ENCODE peak calls at places on chromosomes 11 and 22, in eight cellular contexts. F is esophagus squamous epithelium; Q is fibroblast of lung; M is ovary; R is coronary artery; J is SK-N-SH; Z is endothelial cell of umbilical vein; I is effector memory CD4-positive, alpha-beta T cell. V is an unnamed sample.

GRCh38 chr11:40337118-40337517 is 1122.3 kb downstream of the LRRC4C start:
- DNase-seq in M (no peak), I (no peak), F (no peak), J (no peak), Q (peak; percentile 81), Z (peak; percentile 83), R (no peak), V (no peak)

GRCh38 chr11:76617553-76618265 is 52.8 kb downstream of the LRRC32 start:
- DNase-seq in F (no peak), Q (peak; percentile 81), R (peak; percentile 71), I (no peak), Z (no peak), M (no peak), J (no peak), V (no peak)

GRCh38 chr11:109015283-109015682 is 350.4 kb downstream of the DDX10 start:
- DNase-seq in M (no peak), F (no peak), Q (peak; percentile 81), R (no peak), I (no peak), J (no peak), Z (peak; percentile 64), V (no peak)

GRCh38 chr22:27751277-27752070 is 50.1 kb downstream of the MN1 start:
- DNase-seq in J (no peak), M (no peak), Q (no peak), Z (no peak), F (no peak), R (no peak), I (no peak), V (no peak)

GRCh38 chr11:14059491-14059890 is 97.0 kb downstream of the SPON1 start:
- DNase-seq in M (no peak), F (no peak), R (no peak), I (no peak), Z (no peak), Q (no peak), J (no peak), V (no peak)

GRCh38 chr22:45638834-45639746 is 32.5 kb upstream of the ATXN10 start:
- DNase-seq in M (no peak), J (no peak), Z (peak; percentile 26), Q (peak; percentile 60), I (no peak), R (no peak), F (peak; percentile 15), V (peak; percentile 74)

GRCh38 chr11:22431074-22431473 is 92.9 kb downstream of the SLC17A6 start:
- DNase-seq in F (no peak), I (no peak), Q (no peak), Z (no peak), R (no peak), J (no peak), M (no peak), V (no peak)

GRCh38 chr22:38681784-38682335 is at the start of gene TOMM22:
- DNase-seq in Q (peak; percentile 82), F (peak; percentile 30), J (peak; percentile 91), Z (peak; percentile 88), M (peak; percentile 87), I (peak; percentile 77), R (peak; percentile 88), V (peak; percentile 91)

GRCh38 chr11:17613428-17613962 is 66.4 kb downstream of the OTOG start:
- DNase-seq in J (no peak), M (no peak), F (no peak), I (no peak), Z (no peak), R (peak; percentile 43), Q (no peak), V (no peak)

GRCh38 chr22:43110444-43110926 is at the start of gene BIK:
- DNase-seq in R (no peak), Z (peak; percentile 47), F (no peak), M (peak; percentile 31), I (peak; percentile 29), J (peak; percentile 74), Q (no peak), V (no peak)

GRCh38 chr11:45852712-45853101 is 5.4 kb downstream of the CRY2 start:
- DNase-seq in F (no peak), I (no peak), M (no peak), J (no peak), R (no peak), Z (no peak), Q (no peak), V (peak; percentile 69)

GRCh38 chr22:43154887-43155536 is 3.7 kb downstream of the TSPO start:
- DNase-seq in J (no peak), R (no peak), F (no peak), Q (no peak), Z (no peak), M (no peak), I (no peak), V (peak; percentile 75)

GRCh38 chr22:35313311-35314121 is 13.8 kb downstream of the TOM1 start:
- DNase-seq in Z (peak; percentile 93), R (peak; percentile 73), F (no peak), Q (peak; percentile 96), I (no peak), M (peak; percentile 23), J (no peak), V (peak; percentile 84)

GRCh38 chr11:128409476-128409875 is 177.9 kb downstream of the ETS1 start:
- DNase-seq in F (no peak), Z (peak; percentile 72), J (no peak), Q (peak; percentile 84), I (no peak), M (no peak), R (no peak), V (no peak)

GRCh38 chr11:77636738-77637344 is 753 bp downstream of the CLNS1A start:
- DNase-seq in Q (no peak), M (no peak), R (no peak), F (no peak), Z (peak; percentile 13), J (peak; percentile 35), I (no peak), V (no peak)

GRCh38 chr11:2807276-2807681 is 78.3 kb downstream of the CDKN1C start:
- DNase-seq in F (no peak), Q (peak; percentile 28), R (peak; percentile 75), J (peak; percentile 67), I (no peak), M (peak; percentile 91), Z (peak; percentile 26), V (peak; percentile 80)

GRCh38 chr11:64742940-64743590 is 877 bp downstream of the RASGRP2 start:
- DNase-seq in Z (peak; percentile 32), Q (no peak), M (peak; percentile 75), F (no peak), R (peak; percentile 93), I (peak; percentile 69), J (peak; percentile 93), V (peak; percentile 87)

GRCh38 chr11:62142921-62143320 is 19.1 kb downstream of the INCENP start:
- DNase-seq in R (peak; percentile 38), F (no peak), I (no peak), M (peak; percentile 52), Z (no peak), J (peak; percentile 18), Q (no peak), V (no peak)
- H3K27ac ChIP-seq in R (no peak overlapping the region), F (peak overlapping the region; percentile 79), I (no peak overlapping the region), M (peak overlapping the region; percentile 35), Z (no peak overlapping the region), J (no peak overlapping the region), Q (no peak overlapping the region), V (no peak overlapping the region)

GRCh38 chr11:111731839-111732238 is 34.4 kb downstream of the PPP2R1B start:
- DNase-seq in R (no peak), M (peak; percentile 53), J (no peak), Z (no peak), F (no peak), Q (no peak), I (no peak), V (no peak)

GRCh38 chr11:111730871-111731591 is 35.2 kb downstream of the PPP2R1B start:
- DNase-seq in M (peak; percentile 69), Q (peak; percentile 62), J (peak; percentile 49), F (no peak), I (no peak), R (no peak), Z (no peak), V (peak; percentile 91)

GRCh38 chr11:111733655-111734088 is 32.5 kb downstream of the PPP2R1B start:
- DNase-seq in J (no peak), Z (no peak), F (no peak), R (no peak), I (no peak), M (peak; percentile 60), Q (no peak), V (peak; percentile 74)

GRCh38 chr11:111734383-111735261 is 31.6 kb downstream of the PPP2R1B start:
- DNase-seq in Q (no peak), M (peak; percentile 54), J (peak; percentile 42), R (no peak), I (no peak), Z (peak; percentile 30), F (no peak), V (no peak)

DNA sequence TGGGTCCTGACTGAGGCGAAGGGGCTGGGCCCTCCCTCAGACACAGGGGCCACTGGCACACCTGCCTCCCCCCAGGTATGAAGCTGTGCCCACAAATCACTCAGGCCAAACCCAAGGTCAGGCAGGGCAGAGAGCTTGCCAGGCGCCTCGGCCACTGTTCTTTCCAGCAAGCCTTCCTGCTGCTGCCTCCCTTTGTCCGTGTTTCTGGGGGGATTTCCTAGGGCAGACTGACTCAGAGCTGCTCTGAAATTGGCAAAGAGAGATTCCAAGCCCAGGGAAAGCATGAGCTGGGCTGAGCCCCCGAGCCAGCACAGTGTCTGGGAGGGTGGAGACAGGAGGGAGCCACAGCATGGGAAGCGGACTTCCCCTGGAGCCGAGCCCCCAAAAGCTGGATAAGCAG is 33.2 kb downstream of the PPP2R1B start:
- DNase-seq in R (peak; percentile 88), F (no peak), J (no peak), M (peak; percentile 71), Z (peak; percentile 96), Q (peak; percentile 89), I (no peak), V (peak; percentile 71)
- H3K27ac ChIP-seq in R (peak overlapping the region; percentile 97), F (peak overlapping the region; percentile 94), J (no peak overlapping the region), M (peak overlapping the region; percentile 98), Z (peak overlapping the region; percentile 60), Q (peak overlapping the region; percentile 100), I (no peak overlapping the region), V (peak overlapping the region; percentile 91)

GRCh38 chr11:70365536-70365912 is 32.8 kb upstream of the CTTN start:
- DNase-seq in M (no peak), Z (no peak), Q (no peak), R (no peak), J (no peak), I (no peak), F (no peak), V (no peak)

GRCh38 chr11:70364745-70365535 is 33.4 kb upstream of the CTTN start:
- DNase-seq in I (peak; percentile 8), M (no peak), Q (no peak), Z (no peak), F (no peak), R (no peak), J (no peak), V (no peak)

GRCh38 chr11:70360211-70360610 is 38.1 kb upstream of the CTTN start:
- DNase-seq in R (no peak), Q (no peak), F (no peak), I (no peak), M (no peak), Z (no peak), J (no peak), V (no peak)

GRCh38 chr11:70367071-70367470 is 31.3 kb upstream of the CTTN start:
- DNase-seq in R (no peak), I (no peak), Z (peak; percentile 60), J (no peak), F (no peak), M (no peak), Q (peak; percentile 65), V (no peak)

GRCh38 chr11:70364198-70364597 is 34.1 kb upstream of the CTTN start:
- DNase-seq in J (no peak), Q (peak; percentile 49), R (peak; percentile 22), M (no peak), F (no peak), Z (no peak), I (no peak), V (no peak)
- H3K27ac ChIP-seq in J (no peak overlapping the region), Q (no peak overlapping the region), R (peak overlapping the region; percentile 76), M (peak overlapping the region; percentile 19), F (no peak overlapping the region), Z (no peak overlapping the region), I (no peak overlapping the region), V (no peak overlapping the region)

GRCh38 chr11:19846654-19847330 is 134.2 kb downstream of the NAV2 start:
- DNase-seq in J (no peak), R (peak; percentile 80), F (no peak), Q (peak; percentile 31), Z (no peak), I (no peak), M (peak; percentile 86), V (no peak)
- H3K27ac ChIP-seq in J (peak overlapping the region; percentile 28), R (peak overlapping the region; percentile 47), F (peak overlapping the region; percentile 9), Q (peak overlapping the region; percentile 46), Z (no peak overlapping the region), I (no peak overlapping the region), M (peak overlapping the region; percentile 62), V (no peak overlapping the region)

V was measured in psoas muscle.